ENCODE peak calls at places on chromosomes 1 and 21, in nine cellular contexts. A is cardiac fibroblast, E is AG04449, G is uterus, I is ascending aorta, N is BE2C, O is sigmoid colon, J is left ventricle myocardium inferior, V is HFF-Myc. K is an unnamed sample.
A peak's percentile ranks its signal among the peaks of the same experiment; 100 is the strongest.

GRCh38 chr1:212214377-212214776 is 70.8 kb upstream of the PPP2R5A start:
- DNase-seq in E (no peak), J (no peak), N (no peak), I (no peak), V (no peak), O (no peak), A (no peak), G (no peak), K (no peak)

GRCh38 chr1:153533689-153534201 is 2.0 kb downstream of the S100A6 start:
- DNase-seq in J (peak; percentile 44), O (peak; percentile 85), E (no peak), N (peak; percentile 74), A (peak; percentile 93), V (peak; percentile 88), G (peak; percentile 91), I (peak; percentile 87), K (no peak)

GRCh38 chr21:37915941-37916794 is at the start of gene KCNJ6:
- DNase-seq in O (no peak), J (no peak), N (peak; percentile 70), I (no peak), V (no peak), E (no peak), A (peak; percentile 62), G (no peak), K (no peak)

GRCh38 chr1:210250665-210250997 is 18.0 kb downstream of the SERTAD4 start:
- DNase-seq in O (peak; percentile 70), N (peak; percentile 65), G (no peak), A (no peak), J (no peak), I (no peak), E (no peak), V (no peak), K (no peak)

GRCh38 chr1:233912447-233912846 is 8.0 kb downstream of the SLC35F3 start:
- DNase-seq in N (no peak), A (no peak), O (no peak), G (no peak), V (no peak), E (no peak), I (no peak), J (no peak), K (no peak)

GRCh38 chr1:24441480-24441879 is 25.9 kb downstream of the NIPAL3 start:
- DNase-seq in A (no peak), E (no peak), J (no peak), V (no peak), G (no peak), O (no peak), N (no peak), I (no peak), K (no peak)

GRCh38 chr1:184610872-184611614 is 143.6 kb downstream of the EDEM3 start:
- DNase-seq in I (no peak), G (peak; percentile 79), J (peak; percentile 38), O (peak; percentile 88), N (peak; percentile 78), A (no peak), V (no peak), E (no peak), K (no peak)

GRCh38 chr1:25672763-25673409 is 56.3 kb downstream of the MAN1C1 start:
- DNase-seq in J (no peak), E (no peak), V (no peak), G (no peak), I (no peak), N (no peak), A (no peak), O (no peak), K (no peak)

GRCh38 chr1:182164273-182164672 is 102.8 kb upstream of the ZNF648 start:
- DNase-seq in J (no peak), A (no peak), E (no peak), N (no peak), O (no peak), V (no peak), I (no peak), G (no peak), K (no peak)

GRCh38 chr1:235169986-235170385 is 8.9 kb upstream of the RBM34 start:
- DNase-seq in O (no peak), G (no peak), E (no peak), N (no peak), A (no peak), V (no peak), I (no peak), J (no peak), K (no peak)

GRCh38 chr1:26336477-26337205 is 17.3 kb downstream of the CRYBG2 start:
- DNase-seq in V (no peak), O (no peak), A (no peak), I (peak; percentile 77), G (peak; percentile 42), E (no peak), J (peak; percentile 70), N (peak; percentile 55), K (no peak)

GRCh38 chr1:53141487-53142055 is 867 bp downstream of the SLC1A7 start:
- DNase-seq in E (no peak), N (no peak), O (no peak), I (no peak), A (no peak), V (no peak), G (no peak), J (no peak), K (no peak)

GRCh38 chr21:42032968-42033367 is 22.8 kb upstream of the ZBTB21 start:
- DNase-seq in E (no peak), V (no peak), G (no peak), A (no peak), I (no peak), J (no peak), O (no peak), N (no peak), K (no peak)

GRCh38 chr1:111201275-111202090 is 1.0 kb upstream of the DENND2D start:
- DNase-seq in I (no peak), E (no peak), N (no peak), O (no peak), A (no peak), V (no peak), J (no peak), G (no peak), K (no peak)

GRCh38 chr1:111199329-111199728 is 1.1 kb downstream of the DENND2D start:
- DNase-seq in G (no peak), J (no peak), E (no peak), V (no peak), O (no peak), N (no peak), A (no peak), I (no peak), K (no peak)

GRCh38 chr1:111202366-111202706 is 1.9 kb upstream of the DENND2D start:
- DNase-seq in G (no peak), V (no peak), J (no peak), A (no peak), I (no peak), N (no peak), O (no peak), E (no peak), K (no peak)

GRCh38 chr1:111199881-111200801 is at the start of gene DENND2D:
- DNase-seq in V (no peak), A (no peak), N (no peak), G (peak; percentile 27), J (peak; percentile 32), E (no peak), O (peak; percentile 74), I (peak; percentile 77), K (no peak)

DNA sequence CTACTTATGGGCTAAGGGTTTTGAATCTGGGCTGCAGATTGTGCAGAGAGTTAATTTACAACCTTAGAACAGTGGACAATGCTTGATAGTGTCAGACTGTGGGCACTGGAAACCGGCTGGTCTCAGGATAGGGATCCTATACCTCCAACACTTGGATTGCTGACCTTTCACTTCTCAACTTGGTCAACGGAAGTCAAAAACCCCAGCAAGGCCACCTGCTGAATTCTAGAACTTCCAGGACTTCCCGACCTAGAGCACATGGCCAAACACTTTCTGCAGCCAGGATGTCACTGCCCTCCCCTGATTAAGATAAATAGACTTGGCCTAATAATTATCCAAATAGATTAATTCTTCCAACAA is 336 bp upstream of the DENND2D start:
- DNase-seq in N (no peak), A (no peak), J (no peak), G (no peak), I (no peak), E (no peak), O (no peak), V (no peak), K (no peak)
- H3K4me3 ChIP-seq in N (no peak overlapping the region), A (no peak overlapping the region), J (peak overlapping the region; percentile 29), G (no peak overlapping the region), I (no peak overlapping the region), E (no peak overlapping the region), O (no peak overlapping the region), V (no peak overlapping the region), K (no peak overlapping the region)

DNA sequence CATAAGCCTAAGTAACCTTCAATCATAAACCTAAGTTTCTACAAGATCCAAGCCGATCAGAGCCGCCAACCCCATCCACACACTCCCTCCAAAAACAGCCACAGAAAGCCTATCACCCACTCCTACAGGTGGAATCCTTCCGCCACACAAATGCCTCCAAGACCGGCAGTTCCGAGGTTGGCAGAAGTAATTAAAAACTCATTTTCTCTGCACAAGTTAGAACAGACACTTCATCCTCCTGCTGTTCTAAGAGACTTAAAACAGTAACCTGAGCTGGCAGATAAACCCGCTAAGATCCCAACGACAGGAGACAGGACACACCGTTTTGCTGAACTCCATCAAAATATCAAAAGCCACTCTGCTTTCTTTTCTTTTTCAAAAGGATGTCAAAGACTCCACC is 2.8 kb downstream of the SSBP3 start:
- DNase-seq in N (no peak), E (no peak), I (no peak), G (no peak), O (no peak), J (no peak), A (no peak), V (no peak), K (no peak)
- H3K4me3 ChIP-seq in N (peak overlapping the region; percentile 69), E (peak overlapping the region; percentile 79), I (peak overlapping the region; percentile 96), G (peak overlapping the region; percentile 97), O (no peak overlapping the region), J (peak overlapping the region; percentile 95), A (no peak overlapping the region), V (peak overlapping the region; percentile 74), K (no peak overlapping the region)

DNA sequence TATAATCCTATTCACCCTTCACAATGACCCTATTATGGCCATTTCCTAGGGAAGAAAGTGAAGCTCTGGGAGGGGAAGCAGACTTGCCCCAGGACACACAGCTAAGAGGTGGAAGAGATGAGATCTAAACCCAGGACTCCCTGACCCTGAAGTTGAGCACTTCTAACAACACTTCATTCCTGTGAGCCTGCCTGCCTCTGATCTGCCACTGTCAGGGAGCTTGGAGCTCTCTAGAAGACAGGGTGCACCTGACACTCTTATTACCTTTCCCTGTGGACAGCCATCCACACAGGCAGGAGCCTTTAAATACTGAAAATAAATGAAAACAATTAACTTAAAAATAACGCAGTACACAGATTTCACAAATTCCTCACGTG is 599 bp downstream of the MKNK1 start:
- DNase-seq in N (no peak), E (no peak), V (no peak), I (no peak), G (no peak), J (no peak), O (no peak), A (no peak), K (no peak)
- H3K4me3 ChIP-seq in N (peak overlapping the region; percentile 78), E (peak overlapping the region; percentile 98), V (peak overlapping the region; percentile 72), I (peak overlapping the region; percentile 89), G (peak overlapping the region; percentile 56), J (peak overlapping the region; percentile 87), O (peak overlapping the region; percentile 75), A (peak overlapping the region; percentile 97), K (peak overlapping the region; percentile 88)

DNA sequence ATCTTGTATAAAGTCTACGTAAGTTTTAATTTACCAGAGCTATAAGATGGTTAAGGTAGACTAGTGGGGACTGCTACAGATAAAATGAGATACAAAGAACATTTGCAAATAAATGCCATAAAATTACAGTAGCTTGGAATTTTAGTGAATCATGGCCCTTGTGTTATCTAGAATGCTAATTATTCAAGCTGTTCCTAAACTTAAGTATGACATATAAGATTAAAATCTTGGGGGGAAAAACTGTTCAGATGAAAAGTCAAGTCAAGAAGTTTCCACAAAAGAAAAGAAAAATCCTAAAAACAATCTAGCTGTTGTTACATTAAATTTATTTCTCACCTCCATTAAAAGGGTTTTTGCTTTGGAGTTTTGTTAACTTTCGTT is 51.7 kb downstream of the SIM2 start:
- DNase-seq in I (no peak), V (no peak), A (no peak), J (no peak), N (no peak), E (no peak), G (no peak), O (no peak), K (no peak)
- H3K4me3 ChIP-seq in I (no peak overlapping the region), V (no peak overlapping the region), A (no peak overlapping the region), J (no peak overlapping the region), N (no peak overlapping the region), E (no peak overlapping the region), G (no peak overlapping the region), O (no peak overlapping the region), K (no peak overlapping the region)